ENCODE peak calls at places on chromosomes 1 and 21, in four cellular contexts. C is GM12865, H is K562, B is lung. W is an unnamed sample.

GRCh38 chr1:65059930-65060538 is 88.0 kb upstream of the AK4 start:
- DNase-seq in C (peak), H (peak), B (no peak), W (no peak)

GRCh38 chr1:4395158-4395557 is 259.3 kb upstream of the AJAP1 start:
- DNase-seq in C (no peak), H (no peak), B (no peak), W (no peak)

GRCh38 chr21:46039891-46040660 is 57.8 kb upstream of the COL6A2 start:
- DNase-seq in C (no peak), H (no peak), B (no peak), W (no peak)

GRCh38 chr1:11046625-11047365 is at the start of gene MASP2:
- DNase-seq in C (no peak), H (peak), B (no peak), W (no peak)

GRCh38 chr1:39081266-39082139 is 55.4 kb downstream of the NDUFS5 start:
- DNase-seq in C (no peak), H (peak), B (no peak), W (peak)

GRCh38 chr1:43143441-43143888 is 28.6 kb downstream of the EBNA1BP2 start:
- DNase-seq in C (peak), H (peak), B (no peak), W (peak)

GRCh38 chr1:13513885-13514546 is at the start of gene LRRC38:
- DNase-seq in C (no peak), H (no peak), B (no peak), W (peak)

GRCh38 chr21:25506887-25507286 is 100.4 kb downstream of the MRPL39 start:
- DNase-seq in C (no peak), H (no peak), B (no peak), W (no peak)

GRCh38 chr1:203406446-203407045 is 55.6 kb upstream of the FMOD start:
- DNase-seq in C (no peak), H (no peak), B (no peak), W (no peak)

GRCh38 chr1:162548170-162548569 is 13.4 kb upstream of the UAP1 start:
- DNase-seq in C (peak), H (no peak), B (no peak), W (no peak)

GRCh38 chr1:34162852-34163766 is 1.9 kb downstream of the CSMD2 start:
- DNase-seq in C (peak), H (peak), B (peak), W (peak)
- H3K4me3 ChIP-seq in C (peak), H (no peak), B (no peak), W (no peak)

DNA sequence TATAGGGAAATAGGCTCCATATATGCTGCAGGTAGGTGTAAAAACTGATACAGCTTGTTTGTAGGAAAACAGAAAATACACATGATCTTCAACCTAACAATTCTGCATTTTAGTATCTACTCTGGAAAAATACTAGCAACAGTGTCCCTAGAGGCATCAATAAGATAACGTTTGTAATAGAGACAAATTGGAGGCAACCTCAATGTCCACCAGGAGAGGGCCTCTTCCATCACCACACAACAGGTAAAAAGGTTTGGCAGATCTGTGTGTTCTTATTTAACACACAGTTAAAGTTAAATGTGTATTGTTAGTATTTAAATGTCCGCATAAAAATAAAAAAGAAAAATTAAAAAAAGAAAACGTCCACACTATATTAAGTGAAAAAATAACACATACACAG is 5.4 kb downstream of the EIF2D start:
- DNase-seq in C (peak), H (peak), B (no peak), W (peak)
- TF ChIP-seq CTCF in C (peak), H (peak), B (no peak), W (peak)

GRCh38 chr1:16605532-16605931 is 7.8 kb downstream of the NBPF1 start:
- DNase-seq in C (no peak), H (no peak), B (peak), W (no peak)
- H3K4me3 ChIP-seq in C (no peak), H (no peak), B (no peak), W (no peak)

GRCh38 chr21:29514652-29515247 is 216.0 kb downstream of the BACH1 start:
- DNase-seq in C (no peak), H (no peak), B (no peak), W (no peak)

GRCh38 chr21:29521872-29522271 is 223.2 kb downstream of the BACH1 start:
- DNase-seq in C (no peak), H (no peak), B (no peak), W (no peak)

GRCh38 chr21:29524055-29524454 is 225.3 kb downstream of the BACH1 start:
- DNase-seq in C (no peak), H (no peak), B (no peak), W (no peak)

GRCh38 chr21:29523646-29524045 is 224.9 kb downstream of the BACH1 start:
- DNase-seq in C (no peak), H (no peak), B (no peak), W (no peak)

GRCh38 chr21:29520146-29520545 is 221.4 kb downstream of the BACH1 start:
- DNase-seq in C (no peak), H (no peak), B (no peak), W (no peak)
- TF ChIP-seq CTCF in C (no peak), H (no peak), B (no peak), W (no peak)

GRCh38 chr1:32622806-32623694 is 27.3 kb downstream of the ZBTB8OS start:
- DNase-seq in C (peak), H (no peak), B (no peak), W (no peak)
- H3K4me3 ChIP-seq in C (no peak), H (no peak), B (no peak), W (no peak)

GRCh38 chr21:42541174-42541573 is 27.5 kb downstream of the SLC37A1 start:
- DNase-seq in C (no peak), H (no peak), B (no peak), W (no peak)

GRCh38 chr21:42539342-42539741 is 25.7 kb downstream of the SLC37A1 start:
- DNase-seq in C (no peak), H (no peak), B (no peak), W (no peak)

GRCh38 chr21:42540396-42540795 is 26.7 kb downstream of the SLC37A1 start:
- DNase-seq in C (no peak), H (no peak), B (no peak), W (no peak)

GRCh38 chr21:42538479-42539275 is 25.0 kb downstream of the SLC37A1 start:
- DNase-seq in C (no peak), H (no peak), B (no peak), W (no peak)

GRCh38 chr21:42539931-42540343 is 26.3 kb downstream of the SLC37A1 start:
- DNase-seq in C (no peak), H (peak), B (no peak), W (peak)
- TF ChIP-seq CTCF in C (no peak), H (peak), B (no peak), W (peak)

GRCh38 chr1:153995640-153996039 is 5.1 kb downstream of the RPS27 start:
- DNase-seq in C (no peak), H (no peak), B (no peak), W (no peak)
- H3K4me3 ChIP-seq in C (no peak), H (no peak), B (no peak), W (no peak)

W was measured in WERI-Rb-1.